ENCODE peak calls at places on chromosomes 12 and 14, in ten cellular contexts. Y, G, C, U, H, A, Z, N, E and D are unnamed samples.

GRCh38 chr14:104294628-104294982 is 156.2 kb downstream of the KIF26A start:
- DNase-seq in Y (no peak), G (peak), C (no peak), U (peak), H (no peak), A (no peak), Z (no peak), N (no peak), E (no peak), D (no peak)

GRCh38 chr12:105986779-105987686 is 151.7 kb downstream of the NUAK1 start:
- DNase-seq in Y (no peak), G (no peak), C (no peak), U (no peak), H (no peak), A (no peak), Z (no peak), N (no peak), E (no peak), D (no peak)

GRCh38 chr12:96219700-96220206 is 25.6 kb downstream of the ELK3 start:
- DNase-seq in Y (no peak), G (no peak), C (no peak), U (no peak), H (no peak), A (no peak), Z (no peak), N (peak), E (no peak), D (peak)

GRCh38 chr14:103819503-103820307 is 27.7 kb downstream of the PPP1R13B start:
- DNase-seq in Y (no peak), G (no peak), C (no peak), U (peak), H (no peak), A (no peak), Z (no peak), N (no peak), E (no peak), D (no peak)

GRCh38 chr12:33718631-33719030 is 279.0 kb upstream of the SYT10 start:
- DNase-seq in Y (no peak), G (no peak), C (no peak), U (no peak), H (no peak), A (no peak), Z (no peak), N (no peak), E (no peak), D (no peak)

GRCh38 chr12:72074065-72074464 is 135.4 kb downstream of the TPH2 start:
- DNase-seq in Y (no peak), G (no peak), C (no peak), U (no peak), H (no peak), A (no peak), Z (no peak), N (no peak), E (no peak), D (no peak)

GRCh38 chr14:75186953-75187352 is 10.5 kb upstream of the TMED10 start:
- DNase-seq in Y (no peak), G (no peak), C (no peak), U (no peak), H (no peak), A (no peak), Z (no peak), N (no peak), E (no peak), D (no peak)

GRCh38 chr12:19726122-19726521 is 286.8 kb downstream of the AEBP2 start:
- DNase-seq in Y (no peak), G (no peak), C (no peak), U (no peak), H (no peak), A (no peak), Z (no peak), N (no peak), E (no peak), D (no peak)

GRCh38 chr12:127888948-127889347 is 378.0 kb upstream of the TMEM132C start:
- DNase-seq in Y (no peak), G (no peak), C (no peak), U (no peak), H (no peak), A (no peak), Z (no peak), N (no peak), E (no peak), D (no peak)

GRCh38 chr12:110345176-110345651 is 58.3 kb downstream of the ANAPC7 start:
- DNase-seq in Y (no peak), G (no peak), C (no peak), U (no peak), H (no peak), A (no peak), Z (no peak), N (peak), E (no peak), D (peak)